ENCODE peak calls at places on chromosomes 6 and 20, in four cellular contexts. One of them, this sample, is unnamed.

GRCh38 chr6:47308674-47309325 is 905 bp downstream of the TNFRSF21 start:
- DNase-seq in cardiac muscle cell: peak
- DNase-seq in prostate gland: peak
- DNase-seq in naive thymus-derived CD4-positive, alpha-beta T cell: no peak
- DNase-seq in this sample: peak

GRCh38 chr20:15005300-15005986 is 668.0 kb upstream of the FLRT3 start:
- DNase-seq in cardiac muscle cell: peak
- DNase-seq in prostate gland: peak
- DNase-seq in naive thymus-derived CD4-positive, alpha-beta T cell: no peak
- DNase-seq in this sample: no peak

GRCh38 chr6:89313006-89313405 is 2.1 kb downstream of the GABRR2 start:
- DNase-seq in cardiac muscle cell: peak
- DNase-seq in prostate gland: no peak
- DNase-seq in naive thymus-derived CD4-positive, alpha-beta T cell: no peak
- DNase-seq in this sample: no peak

GRCh38 chr20:25300496-25301170 is 52.7 kb downstream of the PYGB start:
- DNase-seq in cardiac muscle cell: no peak
- DNase-seq in prostate gland: no peak
- DNase-seq in naive thymus-derived CD4-positive, alpha-beta T cell: no peak
- DNase-seq in this sample: no peak

GRCh38 chr20:36234771-36235320 is 1.4 kb upstream of the AAR2 start:
- DNase-seq in cardiac muscle cell: no peak
- DNase-seq in prostate gland: no peak
- DNase-seq in naive thymus-derived CD4-positive, alpha-beta T cell: no peak
- DNase-seq in this sample: no peak

GRCh38 chr20:2273634-2274302 is 22.0 kb upstream of the TGM3 start:
- DNase-seq in cardiac muscle cell: no peak
- DNase-seq in prostate gland: no peak
- DNase-seq in naive thymus-derived CD4-positive, alpha-beta T cell: no peak
- DNase-seq in this sample: no peak

GRCh38 chr20:14235355-14235754 is 102.1 kb downstream of the FLRT3 start:
- DNase-seq in cardiac muscle cell: peak
- DNase-seq in prostate gland: no peak
- DNase-seq in naive thymus-derived CD4-positive, alpha-beta T cell: no peak
- DNase-seq in this sample: no peak

GRCh38 chr6:11868392-11868791 is 89.8 kb upstream of the ADTRP start:
- DNase-seq in cardiac muscle cell: no peak
- DNase-seq in prostate gland: no peak
- DNase-seq in naive thymus-derived CD4-positive, alpha-beta T cell: no peak
- DNase-seq in this sample: no peak

GRCh38 chr6:51024126-51024525 is 205.5 kb downstream of the TFAP2B start:
- DNase-seq in cardiac muscle cell: no peak
- DNase-seq in prostate gland: no peak
- DNase-seq in naive thymus-derived CD4-positive, alpha-beta T cell: no peak
- DNase-seq in this sample: no peak

GRCh38 chr6:131945971-131946370 is 5.2 kb downstream of the CCN2 start:
- DNase-seq in cardiac muscle cell: no peak
- DNase-seq in prostate gland: no peak
- DNase-seq in naive thymus-derived CD4-positive, alpha-beta T cell: no peak
- DNase-seq in this sample: no peak

GRCh38 chr6:128710305-128710704 is 172.6 kb upstream of the LAMA2 start:
- DNase-seq in cardiac muscle cell: peak
- DNase-seq in prostate gland: no peak
- DNase-seq in naive thymus-derived CD4-positive, alpha-beta T cell: no peak
- DNase-seq in this sample: no peak

GRCh38 chr20:41411458-41411857 is 44.8 kb upstream of the EMILIN3 start:
- DNase-seq in cardiac muscle cell: peak
- DNase-seq in prostate gland: no peak
- DNase-seq in naive thymus-derived CD4-positive, alpha-beta T cell: no peak
- DNase-seq in this sample: no peak

GRCh38 chr20:63846128-63846771 is 15.0 kb upstream of the ABHD16B start:
- DNase-seq in cardiac muscle cell: peak
- DNase-seq in prostate gland: no peak
- DNase-seq in naive thymus-derived CD4-positive, alpha-beta T cell: no peak
- DNase-seq in this sample: no peak

GRCh38 chr20:17957505-17958325 is 10.9 kb downstream of the SNX5 start:
- DNase-seq in cardiac muscle cell: peak
- DNase-seq in prostate gland: no peak
- DNase-seq in naive thymus-derived CD4-positive, alpha-beta T cell: no peak
- DNase-seq in this sample: no peak

GRCh38 chr6:43952746-43953145 is 174.5 kb downstream of the MRPL14 start:
- DNase-seq in cardiac muscle cell: no peak
- DNase-seq in prostate gland: no peak
- DNase-seq in naive thymus-derived CD4-positive, alpha-beta T cell: no peak
- DNase-seq in this sample: no peak

GRCh38 chr6:31094389-31094881 is 17.9 kb downstream of the C6orf15 start:
- DNase-seq in cardiac muscle cell: peak
- DNase-seq in prostate gland: peak
- DNase-seq in naive thymus-derived CD4-positive, alpha-beta T cell: peak
- DNase-seq in this sample: no peak

GRCh38 chr6:169217972-169218371 is 35.7 kb downstream of the THBS2 start:
- DNase-seq in cardiac muscle cell: no peak
- DNase-seq in prostate gland: no peak
- DNase-seq in naive thymus-derived CD4-positive, alpha-beta T cell: no peak
- DNase-seq in this sample: no peak

GRCh38 chr6:113909224-113909856 is 52.2 kb downstream of the MARCKS start:
- DNase-seq in cardiac muscle cell: peak
- DNase-seq in prostate gland: peak
- DNase-seq in naive thymus-derived CD4-positive, alpha-beta T cell: peak
- DNase-seq in this sample: no peak

GRCh38 chr6:14276066-14276465 is 158.5 kb downstream of the CD83 start:
- DNase-seq in cardiac muscle cell: no peak
- DNase-seq in prostate gland: no peak
- DNase-seq in naive thymus-derived CD4-positive, alpha-beta T cell: no peak
- DNase-seq in this sample: no peak

GRCh38 chr20:37727247-37727956 is 33.6 kb downstream of the CTNNBL1 start:
- DNase-seq in cardiac muscle cell: peak
- DNase-seq in prostate gland: no peak
- DNase-seq in naive thymus-derived CD4-positive, alpha-beta T cell: no peak
- DNase-seq in this sample: no peak

GRCh38 chr20:840858-841567 is 7.5 kb downstream of the FAM110A start:
- DNase-seq in cardiac muscle cell: no peak
- DNase-seq in prostate gland: peak
- DNase-seq in naive thymus-derived CD4-positive, alpha-beta T cell: no peak
- DNase-seq in this sample: peak

GRCh38 chr6:12137480-12137879 is 125.4 kb downstream of the HIVEP1 start:
- DNase-seq in cardiac muscle cell: peak
- DNase-seq in prostate gland: peak
- DNase-seq in naive thymus-derived CD4-positive, alpha-beta T cell: no peak
- DNase-seq in this sample: no peak

GRCh38 chr6:17505062-17505476 is 95.0 kb upstream of the FAM8A1 start:
- DNase-seq in cardiac muscle cell: peak
- DNase-seq in prostate gland: no peak
- DNase-seq in naive thymus-derived CD4-positive, alpha-beta T cell: no peak
- DNase-seq in this sample: no peak

GRCh38 chr6:116251568-116252384 is 2.1 kb downstream of the TSPYL4 start:
- DNase-seq in cardiac muscle cell: peak
- DNase-seq in prostate gland: no peak
- DNase-seq in naive thymus-derived CD4-positive, alpha-beta T cell: no peak
- DNase-seq in this sample: no peak

GRCh38 chr6:85660181-85660611 is 17.5 kb upstream of the SYNCRIP start:
- DNase-seq in cardiac muscle cell: peak
- DNase-seq in prostate gland: no peak
- DNase-seq in naive thymus-derived CD4-positive, alpha-beta T cell: no peak
- DNase-seq in this sample: no peak

GRCh38 chr6:154386848-154387717 is 30.5 kb upstream of the IPCEF1 start:
- DNase-seq in cardiac muscle cell: peak
- DNase-seq in prostate gland: no peak
- DNase-seq in naive thymus-derived CD4-positive, alpha-beta T cell: no peak
- DNase-seq in this sample: no peak

GRCh38 chr20:577167-577791 is 32.8 kb downstream of the TCF15 start:
- DNase-seq in cardiac muscle cell: peak
- DNase-seq in prostate gland: no peak
- DNase-seq in naive thymus-derived CD4-positive, alpha-beta T cell: no peak
- DNase-seq in this sample: no peak

GRCh38 chr6:84766796-84767590 is 2.6 kb upstream of the TBX18 start:
- DNase-seq in cardiac muscle cell: no peak
- DNase-seq in prostate gland: no peak
- DNase-seq in naive thymus-derived CD4-positive, alpha-beta T cell: no peak
- DNase-seq in this sample: no peak

DNA sequence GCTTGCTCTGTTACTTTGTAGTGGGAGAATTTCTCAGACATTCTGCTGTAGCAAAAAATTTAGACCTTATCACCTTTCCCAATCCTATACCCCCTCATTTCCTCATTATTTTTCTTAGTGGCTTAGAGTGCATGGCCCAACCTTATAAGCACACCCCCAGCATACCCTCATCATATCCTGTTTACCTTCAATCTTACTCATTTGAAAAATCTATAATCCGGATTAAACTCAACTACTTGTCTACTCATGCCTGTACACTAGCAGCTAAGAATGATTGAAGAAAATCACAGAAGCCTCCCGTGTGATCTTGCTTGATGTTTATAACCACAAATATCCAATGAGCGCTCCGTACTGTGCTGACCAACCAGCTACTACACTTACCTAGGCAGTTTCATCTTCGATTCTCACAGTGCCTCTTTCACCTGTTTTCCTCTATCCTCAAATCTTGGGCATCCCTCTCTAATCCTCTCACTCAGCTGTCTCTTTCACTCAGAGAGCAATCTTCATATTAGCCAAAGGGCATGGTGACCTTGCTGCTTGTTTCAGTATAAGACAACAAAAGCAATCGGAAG is 36.6 kb downstream of the AIG1 start:
- DNase-seq in cardiac muscle cell: no peak
- DNase-seq in prostate gland: no peak
- DNase-seq in naive thymus-derived CD4-positive, alpha-beta T cell: peak
- DNase-seq in this sample: no peak
- H3K27ac ChIP-seq in cardiac muscle cell: no peak
- H3K27ac ChIP-seq in prostate gland: no peak
- H3K27ac ChIP-seq in naive thymus-derived CD4-positive, alpha-beta T cell: no peak
- H3K27ac ChIP-seq in this sample: no peak

GRCh38 chr6:53359843-53360834 is 11.4 kb upstream of the ELOVL5 start:
- DNase-seq in cardiac muscle cell: peak
- DNase-seq in prostate gland: no peak
- DNase-seq in naive thymus-derived CD4-positive, alpha-beta T cell: peak
- DNase-seq in this sample: no peak

GRCh38 chr6:53358440-53359087 is 9.8 kb upstream of the ELOVL5 start:
- DNase-seq in cardiac muscle cell: no peak
- DNase-seq in prostate gland: no peak
- DNase-seq in naive thymus-derived CD4-positive, alpha-beta T cell: peak
- DNase-seq in this sample: no peak

GRCh38 chr6:53359088-53359842 is 10.5 kb upstream of the ELOVL5 start:
- DNase-seq in cardiac muscle cell: peak
- DNase-seq in prostate gland: peak
- DNase-seq in naive thymus-derived CD4-positive, alpha-beta T cell: peak
- DNase-seq in this sample: peak

GRCh38 chr6:53363341-53364079 is 14.8 kb upstream of the ELOVL5 start:
- DNase-seq in cardiac muscle cell: no peak
- DNase-seq in prostate gland: no peak
- DNase-seq in naive thymus-derived CD4-positive, alpha-beta T cell: no peak
- DNase-seq in this sample: no peak

DNA sequence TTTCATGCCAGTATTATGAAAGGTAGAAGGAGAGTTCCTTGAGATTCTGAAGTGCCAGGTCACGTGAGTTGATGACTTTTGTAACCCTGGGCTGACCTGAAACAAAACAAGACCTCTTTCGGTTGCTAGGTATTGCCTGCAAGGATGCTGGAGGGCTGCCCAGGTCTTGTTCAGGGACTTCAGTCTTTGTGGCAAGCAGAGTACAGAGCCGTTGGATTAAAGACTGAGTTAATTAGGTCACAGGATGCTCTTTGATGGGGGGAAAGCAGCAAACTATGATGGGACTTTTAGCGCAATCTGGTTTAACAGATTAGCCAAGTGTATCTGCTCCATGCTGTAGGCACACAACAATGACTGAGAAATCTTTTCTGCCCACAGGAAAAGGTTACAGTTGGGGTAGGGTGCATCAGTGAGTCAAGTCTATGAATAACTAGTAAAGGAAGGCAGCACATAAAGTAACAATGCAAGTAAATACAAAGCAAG is 12.8 kb upstream of the ELOVL5 start:
- DNase-seq in cardiac muscle cell: peak
- DNase-seq in prostate gland: no peak
- DNase-seq in naive thymus-derived CD4-positive, alpha-beta T cell: peak
- DNase-seq in this sample: peak
- H3K4me3 ChIP-seq in cardiac muscle cell: no peak
- H3K4me3 ChIP-seq in prostate gland: no peak
- H3K4me3 ChIP-seq in naive thymus-derived CD4-positive, alpha-beta T cell: no peak
- H3K4me3 ChIP-seq in this sample: no peak

GRCh38 chr6:143222310-143222709 is 161.6 kb downstream of the AIG1 start:
- DNase-seq in cardiac muscle cell: no peak
- DNase-seq in prostate gland: no peak
- DNase-seq in naive thymus-derived CD4-positive, alpha-beta T cell: no peak
- DNase-seq in this sample: no peak
- H3K27ac ChIP-seq in cardiac muscle cell: peak
- H3K27ac ChIP-seq in prostate gland: no peak
- H3K27ac ChIP-seq in naive thymus-derived CD4-positive, alpha-beta T cell: no peak
- H3K27ac ChIP-seq in this sample: peak

DNA sequence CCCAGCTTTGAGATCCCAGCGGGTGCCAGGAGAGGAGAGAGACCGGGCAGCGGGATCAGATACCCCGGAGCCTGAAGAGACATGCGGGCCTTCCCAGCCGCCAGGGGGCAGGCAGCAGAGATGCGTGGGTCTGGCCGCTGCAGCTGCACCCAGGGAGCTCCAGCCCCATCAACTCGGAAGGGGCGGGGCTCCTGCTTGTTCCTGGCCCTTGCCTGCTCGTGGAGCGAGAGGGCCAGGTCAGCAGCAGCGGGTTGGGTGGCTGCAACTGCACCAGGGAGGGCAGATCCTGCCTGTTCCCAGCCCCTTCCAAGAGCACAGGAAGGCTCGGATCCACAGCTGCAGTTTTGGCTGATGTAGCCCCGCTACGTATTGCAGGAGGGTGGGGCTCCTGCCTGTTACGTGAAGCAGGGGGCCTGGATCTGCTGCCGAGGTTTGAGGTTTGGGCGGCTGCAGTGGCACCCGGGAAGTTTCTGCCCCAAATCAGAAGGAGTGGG is 532.8 kb downstream of the RFPL4B start:
- DNase-seq in cardiac muscle cell: peak
- DNase-seq in prostate gland: peak
- DNase-seq in naive thymus-derived CD4-positive, alpha-beta T cell: no peak
- DNase-seq in this sample: peak
- H3K4me3 ChIP-seq in cardiac muscle cell: no peak
- H3K4me3 ChIP-seq in prostate gland: no peak
- H3K4me3 ChIP-seq in naive thymus-derived CD4-positive, alpha-beta T cell: no peak
- H3K4me3 ChIP-seq in this sample: no peak

DNA sequence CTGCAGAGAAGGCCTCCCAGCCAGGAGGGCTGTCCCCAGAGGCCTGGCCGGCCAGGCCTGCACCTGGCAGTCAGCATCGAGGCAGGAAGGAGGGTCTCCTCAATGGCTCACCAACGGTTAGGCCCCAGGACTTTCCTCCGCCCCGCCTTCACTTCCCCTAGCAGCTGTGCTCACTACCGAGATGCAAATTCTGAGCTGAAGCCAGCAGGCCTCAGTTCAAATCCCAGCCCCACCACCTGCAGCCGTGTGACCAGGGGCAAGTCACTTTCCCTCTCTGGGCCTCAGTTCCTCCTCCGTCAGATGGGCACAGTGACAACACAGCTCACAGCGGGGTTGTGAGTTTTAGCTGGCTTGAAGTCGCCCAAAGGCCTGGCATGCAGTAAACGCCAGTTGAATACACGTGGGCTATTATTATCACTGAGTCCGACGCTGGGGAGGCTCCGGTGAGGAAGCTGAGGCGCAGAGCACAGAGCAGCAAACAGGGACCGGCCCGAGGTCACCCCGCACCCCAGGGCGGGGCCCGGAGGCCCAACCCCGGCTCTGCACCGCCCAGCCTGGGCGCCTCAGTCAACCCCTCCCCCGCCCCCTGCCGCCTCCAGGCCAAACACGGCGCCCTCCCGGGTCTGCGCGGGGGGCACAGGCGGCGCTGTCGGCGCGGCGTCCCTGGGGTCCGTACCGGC is 717 bp downstream of the E2F1 start:
- DNase-seq in cardiac muscle cell: no peak
- DNase-seq in prostate gland: no peak
- DNase-seq in naive thymus-derived CD4-positive, alpha-beta T cell: no peak
- DNase-seq in this sample: no peak
- H3K27ac ChIP-seq in cardiac muscle cell: no peak
- H3K27ac ChIP-seq in prostate gland: no peak
- H3K27ac ChIP-seq in naive thymus-derived CD4-positive, alpha-beta T cell: peak
- H3K27ac ChIP-seq in this sample: no peak